ENCODE peak calls at places on chromosomes 13 and 19, in five cellular contexts. One of them, this sample, is unnamed.

GRCh38 chr19:17511724-17512573 is 500 bp downstream of the PGLS start:
- DNase-seq in EL: peak
- DNase-seq in coronary artery: peak
- DNase-seq in fibroblast of lung: peak
- DNase-seq in body of pancreas: peak
- DNase-seq in this sample: peak

GRCh38 chr19:29715695-29716581 is 877 bp upstream of the C19orf12 start:
- DNase-seq in EL: peak
- DNase-seq in coronary artery: no peak
- DNase-seq in fibroblast of lung: peak
- DNase-seq in body of pancreas: peak
- DNase-seq in this sample: peak

GRCh38 chr19:4069331-4069959 is 2.7 kb upstream of the ZBTB7A start:
- DNase-seq in EL: no peak
- DNase-seq in coronary artery: no peak
- DNase-seq in fibroblast of lung: no peak
- DNase-seq in body of pancreas: no peak
- DNase-seq in this sample: no peak

GRCh38 chr13:57270493-57270892 is 103.5 kb downstream of the PRR20E start:
- DNase-seq in EL: no peak
- DNase-seq in coronary artery: no peak
- DNase-seq in fibroblast of lung: no peak
- DNase-seq in body of pancreas: no peak
- DNase-seq in this sample: no peak

GRCh38 chr19:7831452-7831851 is 1.4 kb downstream of the EVI5L start:
- DNase-seq in EL: peak
- DNase-seq in coronary artery: no peak
- DNase-seq in fibroblast of lung: peak
- DNase-seq in body of pancreas: no peak
- DNase-seq in this sample: no peak

GRCh38 chr19:2856457-2857055 is 10.6 kb upstream of the ZNF556 start:
- DNase-seq in EL: no peak
- DNase-seq in coronary artery: no peak
- DNase-seq in fibroblast of lung: no peak
- DNase-seq in body of pancreas: no peak
- DNase-seq in this sample: no peak

GRCh38 chr13:106100261-106100919 is 435.1 kb downstream of the EFNB2 start:
- DNase-seq in EL: no peak
- DNase-seq in coronary artery: no peak
- DNase-seq in fibroblast of lung: no peak
- DNase-seq in body of pancreas: no peak
- DNase-seq in this sample: peak

GRCh38 chr13:50357586-50358118 is 342.4 kb downstream of the KCNRG start:
- DNase-seq in EL: peak
- DNase-seq in coronary artery: no peak
- DNase-seq in fibroblast of lung: peak
- DNase-seq in body of pancreas: peak
- DNase-seq in this sample: peak

GRCh38 chr13:34900288-34900739 is 41.8 kb upstream of the NBEA start:
- DNase-seq in EL: no peak
- DNase-seq in coronary artery: no peak
- DNase-seq in fibroblast of lung: no peak
- DNase-seq in body of pancreas: no peak
- DNase-seq in this sample: no peak

GRCh38 chr13:98206946-98207345 is 29.9 kb upstream of the RNF113B start:
- DNase-seq in EL: peak
- DNase-seq in coronary artery: no peak
- DNase-seq in fibroblast of lung: peak
- DNase-seq in body of pancreas: no peak
- DNase-seq in this sample: peak

GRCh38 chr19:375395-376110 is 31.0 kb upstream of the MIER2 start:
- DNase-seq in EL: no peak
- DNase-seq in coronary artery: peak
- DNase-seq in fibroblast of lung: no peak
- DNase-seq in body of pancreas: no peak
- DNase-seq in this sample: no peak

GRCh38 chr19:45508931-45509691 is 1.8 kb downstream of the VASP start:
- DNase-seq in EL: peak
- DNase-seq in coronary artery: peak
- DNase-seq in fibroblast of lung: peak
- DNase-seq in body of pancreas: peak
- DNase-seq in this sample: peak

GRCh38 chr13:101661839-101662238 is 209.4 kb downstream of the ITGBL1 start:
- DNase-seq in EL: no peak
- DNase-seq in coronary artery: no peak
- DNase-seq in fibroblast of lung: no peak
- DNase-seq in body of pancreas: no peak
- DNase-seq in this sample: no peak

GRCh38 chr19:53910170-53910518 is 1.1 kb downstream of the CACNG7 start:
- DNase-seq in EL: no peak
- DNase-seq in coronary artery: no peak
- DNase-seq in fibroblast of lung: no peak
- DNase-seq in body of pancreas: no peak
- DNase-seq in this sample: no peak

GRCh38 chr13:114005206-114005720 is 31.4 kb upstream of the C13orf46 start:
- DNase-seq in EL: no peak
- DNase-seq in coronary artery: no peak
- DNase-seq in fibroblast of lung: no peak
- DNase-seq in body of pancreas: no peak
- DNase-seq in this sample: no peak

GRCh38 chr13:27393101-27393500 is 31.3 kb upstream of the GTF3A start:
- DNase-seq in EL: no peak
- DNase-seq in coronary artery: no peak
- DNase-seq in fibroblast of lung: no peak
- DNase-seq in body of pancreas: no peak
- DNase-seq in this sample: no peak

GRCh38 chr19:12952488-12953455 is 4.3 kb downstream of the GADD45GIP1 start:
- DNase-seq in EL: peak
- DNase-seq in coronary artery: no peak
- DNase-seq in fibroblast of lung: peak
- DNase-seq in body of pancreas: no peak
- DNase-seq in this sample: no peak

GRCh38 chr13:44744880-44745633 is 168.9 kb upstream of the TSC22D1 start:
- DNase-seq in EL: no peak
- DNase-seq in coronary artery: no peak
- DNase-seq in fibroblast of lung: no peak
- DNase-seq in body of pancreas: no peak
- DNase-seq in this sample: no peak

GRCh38 chr13:111614613-111615012 is 294.2 kb downstream of the TEX29 start:
- DNase-seq in EL: no peak
- DNase-seq in coronary artery: no peak
- DNase-seq in fibroblast of lung: no peak
- DNase-seq in body of pancreas: peak
- DNase-seq in this sample: peak

GRCh38 chr19:10533656-10534386 is 9.9 kb upstream of the ATG4D start:
- DNase-seq in EL: peak
- DNase-seq in coronary artery: no peak
- DNase-seq in fibroblast of lung: peak
- DNase-seq in body of pancreas: no peak
- DNase-seq in this sample: no peak

GRCh38 chr19:6801397-6802086 is 29.0 kb downstream of the VAV1 start:
- DNase-seq in EL: peak
- DNase-seq in coronary artery: no peak
- DNase-seq in fibroblast of lung: no peak
- DNase-seq in body of pancreas: peak
- DNase-seq in this sample: peak

GRCh38 chr13:43579321-43579720 is 207.5 kb downstream of the ENOX1 start:
- DNase-seq in EL: no peak
- DNase-seq in coronary artery: no peak
- DNase-seq in fibroblast of lung: no peak
- DNase-seq in body of pancreas: no peak
- DNase-seq in this sample: no peak

GRCh38 chr13:50006426-50007135 is 8.7 kb upstream of the KCNRG start:
- DNase-seq in EL: no peak
- DNase-seq in coronary artery: no peak
- DNase-seq in fibroblast of lung: peak
- DNase-seq in body of pancreas: no peak
- DNase-seq in this sample: peak

GRCh38 chr13:99199541-99200432 is 867 bp upstream of the UBAC2 start:
- DNase-seq in EL: peak
- DNase-seq in coronary artery: no peak
- DNase-seq in fibroblast of lung: peak
- DNase-seq in body of pancreas: peak
- DNase-seq in this sample: peak

GRCh38 chr13:91368676-91369425 is 21.4 kb downstream of the MIR17HG start:
- DNase-seq in EL: no peak
- DNase-seq in coronary artery: no peak
- DNase-seq in fibroblast of lung: no peak
- DNase-seq in body of pancreas: no peak
- DNase-seq in this sample: no peak

GRCh38 chr19:39252458-39252857 is 3.8 kb upstream of the IFNL4 start:
- DNase-seq in EL: no peak
- DNase-seq in coronary artery: no peak
- DNase-seq in fibroblast of lung: no peak
- DNase-seq in body of pancreas: no peak
- DNase-seq in this sample: no peak

GRCh38 chr19:54160182-54160811 is 776 bp upstream of the LENG1 start:
- DNase-seq in EL: peak
- DNase-seq in coronary artery: no peak
- DNase-seq in fibroblast of lung: no peak
- DNase-seq in body of pancreas: no peak
- DNase-seq in this sample: peak

GRCh38 chr19:54674021-54674617 is 11.3 kb downstream of the LILRB4 start:
- DNase-seq in EL: peak
- DNase-seq in coronary artery: no peak
- DNase-seq in fibroblast of lung: peak
- DNase-seq in body of pancreas: no peak
- DNase-seq in this sample: peak

GRCh38 chr19:5792224-5792623 is 1.3 kb upstream of the DUS3L start:
- DNase-seq in EL: no peak
- DNase-seq in coronary artery: no peak
- DNase-seq in fibroblast of lung: no peak
- DNase-seq in body of pancreas: no peak
- DNase-seq in this sample: no peak

GRCh38 chr13:34416833-34417425 is 525.1 kb upstream of the NBEA start:
- DNase-seq in EL: peak
- DNase-seq in coronary artery: no peak
- DNase-seq in fibroblast of lung: peak
- DNase-seq in body of pancreas: no peak
- DNase-seq in this sample: no peak

GRCh38 chr13:67318398-67318797 is 88.3 kb upstream of the PCDH9 start:
- DNase-seq in EL: no peak
- DNase-seq in coronary artery: no peak
- DNase-seq in fibroblast of lung: peak
- DNase-seq in body of pancreas: no peak
- DNase-seq in this sample: no peak